ENCODE peak calls at places on chromosome 1, in five cellular contexts. A is WTC11, S is colonic mucosa, D is Karpas-422, R is DMS153. K is an unnamed sample.

GRCh38 chr1:182408435-182409070 is 8.1 kb upstream of the TEDDM1 start:
- DNase-seq in S (peak; percentile 51), D (no peak), R (no peak), A (no peak), K (no peak)

GRCh38 chr1:46549697-46550681 is 1.5 kb downstream of the KNCN start:
- DNase-seq in S (no peak), A (no peak), D (peak; percentile 75), R (peak; percentile 72), K (peak; percentile 58)

GRCh38 chr1:198155253-198155652 is 1.5 kb upstream of the NEK7 start:
- DNase-seq in D (no peak), S (no peak), A (no peak), R (no peak), K (no peak)

GRCh38 chr1:27589841-27590426 is 14.0 kb downstream of the AHDC1 start:
- DNase-seq in R (peak; percentile 56), S (no peak), D (no peak), A (no peak), K (no peak)

GRCh38 chr1:162561037-162561615 is 396 bp upstream of the UAP1 start:
- DNase-seq in R (peak; percentile 95), D (peak; percentile 99), A (peak; percentile 98), S (peak; percentile 100), K (peak; percentile 99)

GRCh38 chr1:34824817-34825454 is 32.1 kb downstream of the GJA4 start:
- DNase-seq in A (no peak), R (no peak), D (no peak), S (no peak), K (no peak)

GRCh38 chr1:208100906-208101305 is 143.3 kb downstream of the PLXNA2 start:
- DNase-seq in A (no peak), D (no peak), R (peak; percentile 54), S (no peak), K (no peak)

GRCh38 chr1:119327436-119328155 is 41.0 kb upstream of the HAO2 start:
- DNase-seq in D (peak; percentile 47), A (peak; percentile 62), S (peak; percentile 49), R (peak; percentile 54), K (peak; percentile 61)

GRCh38 chr1:81551942-81552341 is 248.8 kb upstream of the ADGRL2 start:
- DNase-seq in S (no peak), R (no peak), A (no peak), D (no peak), K (no peak)

GRCh38 chr1:54436826-54437225 is 30.6 kb upstream of the SSBP3 start:
- DNase-seq in S (no peak), D (no peak), R (no peak), A (no peak), K (no peak)

GRCh38 chr1:20080441-20081330 is 10.7 kb downstream of the PLA2G5 start:
- DNase-seq in S (no peak), A (no peak), R (no peak), D (no peak), K (peak; percentile 71)

GRCh38 chr1:226438007-226438406 is 30.1 kb upstream of the PARP1 start:
- DNase-seq in S (no peak), D (peak; percentile 66), A (no peak), R (no peak), K (no peak)

GRCh38 chr1:85332575-85332974 is 56.1 kb upstream of the BCL10 start:
- DNase-seq in D (no peak), S (no peak), R (no peak), A (no peak), K (no peak)

GRCh38 chr1:17313910-17314309 is 5.9 kb downstream of the PADI4 start:
- DNase-seq in R (no peak), S (no peak), A (no peak), D (no peak), K (no peak)

GRCh38 chr1:205170532-205171269 is 40.8 kb downstream of the DSTYK start:
- DNase-seq in D (no peak), S (no peak), A (no peak), R (no peak), K (no peak)

GRCh38 chr1:229221106-229222019 is 49.5 kb upstream of the RAB4A start:
- DNase-seq in A (no peak), R (peak; percentile 99), S (peak; percentile 65), D (no peak), K (peak; percentile 66)